ENCODE peak calls at places on chromosomes 7 and 10, in ten cellular contexts. Q is GM23248; T is CD8-positive, alpha-beta T cell; I is adipocyte; K is sigmoid colon; E is Panc1; P is ovary; L is lower lobe of right lung; W is body of pancreas; O is Peyer's patch. Z is an unnamed sample. For H3K4me1, the result is how much of the 10 kb centered on the place peaks cover.

GRCh38 chr7:91812388-91812787 is 68.1 kb downstream of the MTERF1 start:
- DNase-seq in I (no peak), P (no peak), O (no peak), K (no peak), L (no peak), T (no peak), W (no peak), E (no peak), Q (no peak), Z (no peak)

GRCh38 chr10:75351637-75352036 is 49.9 kb downstream of the ZNF503 start:
- DNase-seq in Q (no peak), L (no peak), P (no peak), K (no peak), W (no peak), I (no peak), T (no peak), E (no peak), O (no peak), Z (no peak)

GRCh38 chr10:96831867-96832720 is at the start of gene LCOR:
- DNase-seq in I (peak), Q (peak), P (peak), L (peak), W (peak), T (peak), K (peak), O (peak), E (no peak), Z (peak)

GRCh38 chr7:30761214-30762156 is 9.6 kb downstream of the INMT start:
- DNase-seq in P (no peak), L (no peak), O (no peak), I (no peak), K (no peak), E (no peak), T (no peak), Q (no peak), W (no peak), Z (no peak)

GRCh38 chr10:88471909-88472308 is 111.2 kb downstream of the RNLS start:
- DNase-seq in P (no peak), T (no peak), K (no peak), E (no peak), O (no peak), I (no peak), W (no peak), Q (no peak), L (no peak), Z (no peak)

GRCh38 chr10:67670401-67670800 is 25.6 kb downstream of the CTNNA3 start:
- DNase-seq in E (no peak), Q (no peak), T (no peak), L (no peak), W (no peak), I (no peak), O (no peak), P (no peak), K (no peak), Z (no peak)

GRCh38 chr7:893686-894085 is 17.3 kb downstream of the GET4 start:
- DNase-seq in L (no peak), I (no peak), E (no peak), P (no peak), Q (no peak), O (no peak), K (no peak), T (no peak), W (no peak), Z (peak)

GRCh38 chr10:33455029-33455428 is 120.6 kb upstream of the NRP1 start:
- DNase-seq in O (no peak), Q (no peak), T (no peak), L (no peak), E (no peak), I (no peak), W (peak), P (no peak), K (no peak), Z (no peak)

GRCh38 chr7:151086802-151087246 is 549 bp downstream of the AGAP3 start:
- DNase-seq in P (peak), O (no peak), L (no peak), T (no peak), E (no peak), I (peak), Q (peak), K (no peak), W (peak), Z (no peak)

GRCh38 chr7:42400961-42401360 is 164.0 kb upstream of the GLI3 start:
- DNase-seq in Q (no peak), W (no peak), K (no peak), O (no peak), I (no peak), L (no peak), T (no peak), P (no peak), E (no peak), Z (no peak)

GRCh38 chr7:145169908-145170307 is 334.1 kb upstream of the TPK1 start:
- DNase-seq in Q (no peak), O (no peak), L (no peak), P (no peak), I (no peak), E (no peak), K (no peak), W (no peak), T (no peak), Z (no peak)

GRCh38 chr10:22010973-22011408 is 7.5 kb upstream of the DNAJC1 start:
- DNase-seq in Q (peak), W (no peak), P (no peak), O (no peak), E (no peak), L (no peak), K (no peak), I (peak), T (no peak), Z (no peak)

GRCh38 chr7:112985377-112985987 is 101.1 kb downstream of the GPR85 start:
- DNase-seq in E (no peak), W (no peak), T (no peak), Q (peak), O (no peak), L (no peak), I (peak), K (peak), P (no peak), Z (no peak)

GRCh38 chr7:73526892-73527821 is 5.1 kb upstream of the BAZ1B start:
- DNase-seq in E (no peak), T (no peak), O (no peak), P (no peak), W (no peak), I (no peak), Q (no peak), K (no peak), L (no peak), Z (peak)

GRCh38 chr10:101285519-101286070 is 56.3 kb upstream of the LBX1 start:
- DNase-seq in W (no peak), K (no peak), L (no peak), Q (no peak), I (no peak), E (no peak), P (no peak), T (no peak), O (no peak), Z (no peak)

GRCh38 chr10:81472927-81473470 is 402.0 kb upstream of the NRG3 start:
- DNase-seq in W (no peak), T (no peak), E (no peak), K (peak), L (no peak), I (no peak), Q (no peak), O (no peak), P (no peak), Z (no peak)

GRCh38 chr7:46545790-46546189 is 624.7 kb upstream of the IGFBP3 start:
- DNase-seq in L (no peak), O (no peak), E (peak), W (no peak), P (no peak), I (peak), K (no peak), T (no peak), Q (peak), Z (no peak)

GRCh38 chr7:42189535-42189934 is 47.5 kb downstream of the GLI3 start:
- DNase-seq in K (no peak), E (no peak), I (no peak), Q (peak), P (no peak), L (no peak), T (no peak), O (no peak), W (no peak), Z (no peak)

GRCh38 chr7:17229257-17229656 is 69.2 kb upstream of the AHR start:
- DNase-seq in O (no peak), W (no peak), P (no peak), T (no peak), Q (no peak), I (peak), E (no peak), K (no peak), L (no peak), Z (no peak)

GRCh38 chr7:81956520-81956919 is 186.7 kb upstream of the HGF start:
- DNase-seq in W (no peak), T (no peak), L (no peak), O (no peak), Q (peak), I (peak), P (no peak), K (no peak), E (peak), Z (no peak)

GRCh38 chr10:98916751-98917150 is 318.9 kb downstream of the HPSE2 start:
- DNase-seq in T (no peak), Q (no peak), I (peak), E (no peak), K (no peak), L (no peak), P (no peak), W (no peak), O (no peak), Z (no peak)

GRCh38 chr10:93815304-93816091 is 57.8 kb downstream of the LGI1 start:
- DNase-seq in K (no peak), I (peak), E (no peak), L (no peak), T (no peak), O (no peak), W (no peak), Q (no peak), P (no peak), Z (no peak)

GRCh38 chr10:58797356-58797755 is 284.7 kb downstream of the BICC1 start:
- DNase-seq in W (no peak), I (peak), P (no peak), Q (peak), K (no peak), T (no peak), L (no peak), O (no peak), E (no peak), Z (no peak)

GRCh38 chr7:29826904-29827303 is 20.6 kb downstream of the WIPF3 start:
- DNase-seq in K (no peak), O (no peak), P (no peak), E (no peak), Q (no peak), I (no peak), L (no peak), T (no peak), W (no peak), Z (no peak)

GRCh38 chr7:139999516-139999915 is 63.2 kb downstream of the PARP12 start:
- DNase-seq in O (no peak), P (no peak), I (no peak), Q (no peak), T (no peak), E (no peak), L (no peak), K (no peak), W (no peak), Z (no peak)

GRCh38 chr10:112983444-112984056 is 33.5 kb downstream of the TCF7L2 start:
- DNase-seq in K (no peak), L (no peak), E (no peak), P (no peak), W (no peak), Q (no peak), O (no peak), I (no peak), T (no peak), Z (no peak)

GRCh38 chr10:112980908-112981307 is 30.9 kb downstream of the TCF7L2 start:
- DNase-seq in E (no peak), P (no peak), T (no peak), I (no peak), Q (no peak), O (no peak), K (no peak), W (no peak), L (no peak), Z (no peak)

GRCh38 chr10:112984756-112985155 is 34.7 kb downstream of the TCF7L2 start:
- DNase-seq in Q (no peak), I (no peak), P (no peak), W (no peak), K (no peak), E (no peak), O (no peak), T (no peak), L (no peak), Z (no peak)

GRCh38 chr10:112979927-112980326 is 29.9 kb downstream of the TCF7L2 start:
- DNase-seq in W (no peak), T (no peak), P (no peak), E (no peak), O (no peak), Q (no peak), K (no peak), L (no peak), I (no peak), Z (no peak)

DNA sequence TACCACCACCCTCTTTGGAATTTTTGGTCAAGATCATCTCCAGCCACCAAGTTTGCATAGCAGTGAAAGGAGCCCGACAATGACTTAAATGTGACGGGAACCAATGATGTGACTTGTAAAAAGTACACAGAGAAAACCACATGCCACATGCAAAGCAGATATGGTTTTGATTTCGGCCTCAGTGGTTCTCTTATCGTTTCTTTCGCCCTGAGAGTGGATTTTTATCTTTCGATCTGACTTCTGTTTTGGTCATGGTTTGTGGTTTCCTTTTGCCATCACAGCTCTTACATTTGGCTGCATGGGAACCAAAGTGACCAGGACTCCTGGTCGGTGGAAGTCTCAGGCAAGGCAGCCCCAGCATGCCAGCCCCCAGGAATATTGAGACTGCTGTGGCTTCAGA is 31.5 kb downstream of the TCF7L2 start:
- DNase-seq in Q (no peak), P (no peak), O (no peak), I (no peak), W (no peak), K (peak), E (no peak), T (no peak), L (no peak), Z (no peak)
- H3K4me1 ChIP-seq in Q (under half), P (under half), O (under half), I (under half), W (under half), K (half or more), E (half or more), T (under half), L (under half), Z (under half)

GRCh38 chr10:70578371-70578947 is 24.1 kb downstream of the PRF1 start:
- DNase-seq in P (no peak), O (peak), Q (peak), I (peak), L (no peak), E (no peak), K (peak), W (no peak), T (peak), Z (peak)

GRCh38 chr10:70575874-70576802 is 26.4 kb downstream of the PRF1 start:
- DNase-seq in Q (peak), W (peak), K (peak), E (no peak), L (peak), O (peak), T (no peak), P (no peak), I (peak), Z (peak)

GRCh38 chr10:70575486-70575873 is 27.1 kb downstream of the PRF1 start:
- DNase-seq in I (no peak), K (peak), W (no peak), O (no peak), P (peak), Q (peak), T (no peak), E (no peak), L (no peak), Z (peak)

GRCh38 chr10:70579234-70580002 is 23.1 kb downstream of the PRF1 start:
- DNase-seq in L (no peak), E (no peak), O (no peak), K (peak), T (no peak), P (no peak), Q (no peak), W (no peak), I (no peak), Z (peak)

GRCh38 chr10:70576803-70577517 is 25.6 kb downstream of the PRF1 start:
- DNase-seq in L (no peak), K (no peak), W (no peak), Q (peak), P (no peak), E (no peak), O (no peak), I (peak), T (no peak), Z (no peak)
- H3K4me3 ChIP-seq in L (no peak), K (no peak), W (no peak), Q (no peak), P (no peak), E (no peak), O (no peak), I (no peak), T (no peak), Z (no peak)

GRCh38 chr7:27161721-27162547 is 3.4 kb downstream of the HOXA9 start:
- DNase-seq in T (peak), Q (peak), E (no peak), L (peak), W (no peak), K (peak), I (no peak), P (peak), O (peak), Z (no peak)

GRCh38 chr7:27160546-27161213 is 4.2 kb upstream of the HOXA7 start:
- DNase-seq in Q (peak), E (no peak), L (peak), T (peak), O (peak), K (peak), I (peak), P (peak), W (peak), Z (peak)

GRCh38 chr7:27162548-27162848 is 2.8 kb downstream of the HOXA9 start:
- DNase-seq in Q (peak), O (no peak), L (no peak), T (no peak), P (no peak), W (no peak), E (no peak), I (no peak), K (no peak), Z (no peak)

GRCh38 chr7:27160147-27160545 is 3.7 kb upstream of the HOXA7 start:
- DNase-seq in E (no peak), W (no peak), Q (no peak), L (no peak), O (peak), K (peak), T (peak), I (no peak), P (peak), Z (peak)

DNA sequence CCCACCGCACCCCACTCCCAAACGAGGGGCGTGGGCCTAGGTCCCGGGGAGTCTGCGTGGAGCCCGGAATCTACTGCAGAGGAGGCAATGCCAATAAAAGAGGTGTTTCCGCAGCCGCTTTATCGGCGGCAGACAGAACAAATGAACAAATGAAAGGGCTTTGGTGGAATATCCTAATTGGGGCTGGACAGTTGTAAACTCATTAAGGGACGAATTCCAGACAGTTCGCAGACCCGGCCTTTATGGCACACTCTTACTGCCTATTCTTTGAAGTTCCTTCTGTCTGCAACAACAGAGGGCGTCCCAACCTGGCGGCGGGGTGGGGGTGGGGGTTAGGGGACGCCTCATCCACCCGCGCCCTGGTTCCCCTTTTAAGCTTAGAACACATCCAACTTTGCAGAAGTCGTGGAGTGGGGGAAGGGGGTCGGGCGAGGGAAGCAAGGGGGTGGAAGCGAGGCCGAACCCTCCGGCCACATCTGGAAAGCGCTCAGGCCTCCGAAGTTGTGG is 4.1 kb downstream of the HOXA9 start:
- DNase-seq in O (peak), I (no peak), T (no peak), P (no peak), W (no peak), Q (peak), E (no peak), K (peak), L (peak), Z (peak)
- H3K4me1 ChIP-seq in O (under half), I (under half), T (under half), P (under half), W (under half), Q (under half), E (under half), K (under half), L (under half), Z (under half)

DNA sequence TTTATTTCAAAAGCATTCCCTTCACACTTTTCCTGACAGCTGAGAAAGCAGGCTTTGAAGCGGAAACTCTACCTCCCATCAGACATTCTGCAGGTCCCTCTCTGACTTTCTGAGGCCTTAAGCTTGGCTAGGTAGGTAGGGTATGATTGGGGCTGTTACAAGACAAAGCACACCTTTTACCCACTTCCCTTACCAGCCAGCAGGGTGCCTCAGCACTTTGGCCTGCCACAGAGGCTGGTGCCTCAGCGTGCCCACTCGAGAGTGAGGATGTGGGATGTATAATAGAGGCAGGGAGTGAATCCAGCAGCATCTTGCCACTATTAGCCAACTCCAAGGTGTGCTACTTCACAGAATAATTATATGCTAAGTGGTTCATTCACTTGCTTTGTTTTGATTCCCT is 70.3 kb upstream of the PDE1C start:
- DNase-seq in W (no peak), P (no peak), I (no peak), T (no peak), E (no peak), O (no peak), Q (no peak), L (no peak), K (no peak), Z (no peak)
- H3K4me3 ChIP-seq in W (no peak), P (no peak), I (no peak), T (no peak), E (no peak), O (no peak), Q (no peak), L (no peak), K (no peak), Z (no peak)

DNA sequence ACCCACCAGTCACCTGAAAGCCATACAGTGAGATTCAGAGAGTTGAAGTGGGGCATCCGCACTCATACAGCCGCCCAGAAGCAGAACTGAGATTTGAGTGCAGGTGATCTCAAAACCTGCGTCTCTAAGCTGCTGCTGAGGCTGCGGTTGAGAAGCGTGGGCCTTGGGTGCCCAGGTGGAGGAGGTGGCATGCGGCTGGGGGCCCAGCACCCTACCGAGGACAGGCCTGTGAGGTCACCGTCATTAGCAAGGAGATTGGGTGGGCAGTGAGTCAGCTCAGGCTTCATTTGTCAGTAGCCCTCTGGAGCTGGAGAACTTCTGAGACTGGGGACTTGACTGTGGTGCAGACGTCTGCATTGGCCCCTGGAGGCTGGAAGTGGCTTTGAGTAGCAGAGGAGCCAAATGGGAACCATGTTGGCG is 29.8 kb downstream of the ZMIZ1 start:
- DNase-seq in P (no peak), K (no peak), L (no peak), E (no peak), W (no peak), Q (peak), I (no peak), O (peak), T (no peak), Z (no peak)
- H3K4me1 ChIP-seq in P (half or more), K (half or more), L (half or more), E (half or more), W (half or more), Q (under half), I (half or more), O (half or more), T (under half), Z (under half)

Z was measured in aorta.